ENCODE peak calls at places on chromosomes 3 and 15, in six cellular contexts. O, A, E, R, Z and B are unnamed samples.
A peak's percentile ranks its signal among the peaks of the same experiment; 100 is the strongest.

GRCh38 chr15:50017522-50017921 is 101.5 kb downstream of the ATP8B4 start:
- DNase-seq in O (no peak), A (no peak), E (no peak), R (no peak), Z (no peak), B (no peak)

GRCh38 chr15:101583284-101583683 is 68.9 kb downstream of the TM2D3 start:
- DNase-seq in O (no peak), A (no peak), E (no peak), R (no peak), Z (no peak), B (no peak)

GRCh38 chr15:45670511-45670910 is 35.7 kb downstream of the SQOR start:
- DNase-seq in O (no peak), A (no peak), E (no peak), R (no peak), Z (no peak), B (no peak)

GRCh38 chr3:57544181-57545125 is at the start of gene DNAH12:
- DNase-seq in O (peak; percentile 63), A (peak; percentile 14), E (no peak), R (peak; percentile 8), Z (peak; percentile 64), B (no peak)

GRCh38 chr3:169813757-169814517 is 1.2 kb upstream of the LRRC34 start:
- DNase-seq in O (peak; percentile 31), A (peak; percentile 75), E (no peak), R (no peak), Z (peak; percentile 33), B (no peak)

GRCh38 chr3:104629038-104629437 is 737.7 kb upstream of the ALCAM start:
- DNase-seq in O (no peak), A (no peak), E (no peak), R (no peak), Z (no peak), B (no peak)

GRCh38 chr3:2880357-2880756 is 229.8 kb downstream of the IL5RA start:
- DNase-seq in O (no peak), A (no peak), E (no peak), R (no peak), Z (no peak), B (no peak)

GRCh38 chr15:68278345-68279217 is 1.0 kb downstream of the FEM1B start:
- DNase-seq in O (peak; percentile 42), A (no peak), E (no peak), R (peak; percentile 56), Z (peak; percentile 65), B (no peak)

GRCh38 chr3:160707187-160707789 is 30.3 kb downstream of the ARL14 start:
- DNase-seq in O (peak; percentile 19), A (peak; percentile 20), E (no peak), R (peak; percentile 23), Z (peak; percentile 38), B (no peak)

GRCh38 chr3:80549173-80549572 is 781.4 kb upstream of the ROBO1 start:
- DNase-seq in O (no peak), A (no peak), E (no peak), R (no peak), Z (peak; percentile 4), B (no peak)

GRCh38 chr3:159854500-159855124 is 134.0 kb upstream of the IL12A start:
- DNase-seq in O (no peak), A (no peak), E (no peak), R (peak; percentile 42), Z (peak; percentile 3), B (no peak)

GRCh38 chr15:76330281-76330680 is 6.3 kb upstream of the ISL2 start:
- DNase-seq in O (no peak), A (peak; percentile 47), E (peak; percentile 80), R (peak; percentile 90), Z (peak; percentile 47), B (no peak)

GRCh38 chr15:40314723-40315276 is 7.1 kb upstream of the PLCB2 start:
- DNase-seq in O (no peak), A (no peak), E (no peak), R (no peak), Z (no peak), B (no peak)

GRCh38 chr3:129594907-129595390 is 11.5 kb downstream of the PLXND1 start:
- DNase-seq in O (no peak), A (no peak), E (no peak), R (no peak), Z (peak; percentile 76), B (no peak)

GRCh38 chr3:10423171-10423882 is 82.1 kb downstream of the ATP2B2 start:
- DNase-seq in O (no peak), A (no peak), E (no peak), R (no peak), Z (no peak), B (no peak)

GRCh38 chr15:67820992-67821783 is 4.1 kb upstream of the SKOR1 start:
- DNase-seq in O (peak; percentile 71), A (peak; percentile 32), E (no peak), R (no peak), Z (peak; percentile 28), B (peak; percentile 39)

GRCh38 chr3:10977864-10978510 is 14.6 kb upstream of the SLC6A1 start:
- DNase-seq in O (no peak), A (no peak), E (no peak), R (no peak), Z (no peak), B (no peak)

GRCh38 chr3:112759210-112759609 is 87.5 kb downstream of the CD200R1L start:
- DNase-seq in O (no peak), A (no peak), E (no peak), R (no peak), Z (no peak), B (no peak)

GRCh38 chr15:52702390-52702789 is 23.2 kb upstream of the ATOSA start:
- DNase-seq in O (no peak), A (no peak), E (no peak), R (no peak), Z (no peak), B (no peak)

GRCh38 chr15:89673162-89673506 is 6.0 kb downstream of the PLIN1 start:
- DNase-seq in O (no peak), A (no peak), E (no peak), R (peak; percentile 76), Z (peak; percentile 25), B (no peak)
- TF ChIP-seq CTCF in O (no peak), A (no peak), E (no peak), R (peak; percentile 50), Z (peak; percentile 60), B (no peak)

DNA sequence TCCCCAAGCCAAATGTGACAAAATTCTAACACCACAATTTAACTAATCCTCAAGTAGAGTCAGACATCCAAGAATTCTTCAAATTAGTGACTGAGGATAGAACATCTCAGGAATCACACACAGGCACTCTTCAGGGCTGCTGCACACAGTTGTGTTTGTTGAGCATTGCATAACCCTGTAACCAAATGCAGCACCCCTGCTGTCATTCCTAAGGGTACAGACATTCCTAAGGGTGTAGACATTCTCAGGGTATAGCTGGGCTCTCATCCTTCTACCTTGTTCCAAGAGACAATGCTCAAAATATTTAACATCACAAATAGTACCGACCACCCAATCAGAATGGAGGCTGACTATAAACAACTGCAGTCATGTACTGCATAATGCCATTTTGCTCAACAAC is 107.1 kb upstream of the UBE2E2 start:
- DNase-seq in O (no peak), A (no peak), E (no peak), R (no peak), Z (no peak), B (no peak)
- TF ChIP-seq EP300 in O (no peak), A (no peak), E (no peak), R (no peak), Z (no peak), B (no peak)

DNA sequence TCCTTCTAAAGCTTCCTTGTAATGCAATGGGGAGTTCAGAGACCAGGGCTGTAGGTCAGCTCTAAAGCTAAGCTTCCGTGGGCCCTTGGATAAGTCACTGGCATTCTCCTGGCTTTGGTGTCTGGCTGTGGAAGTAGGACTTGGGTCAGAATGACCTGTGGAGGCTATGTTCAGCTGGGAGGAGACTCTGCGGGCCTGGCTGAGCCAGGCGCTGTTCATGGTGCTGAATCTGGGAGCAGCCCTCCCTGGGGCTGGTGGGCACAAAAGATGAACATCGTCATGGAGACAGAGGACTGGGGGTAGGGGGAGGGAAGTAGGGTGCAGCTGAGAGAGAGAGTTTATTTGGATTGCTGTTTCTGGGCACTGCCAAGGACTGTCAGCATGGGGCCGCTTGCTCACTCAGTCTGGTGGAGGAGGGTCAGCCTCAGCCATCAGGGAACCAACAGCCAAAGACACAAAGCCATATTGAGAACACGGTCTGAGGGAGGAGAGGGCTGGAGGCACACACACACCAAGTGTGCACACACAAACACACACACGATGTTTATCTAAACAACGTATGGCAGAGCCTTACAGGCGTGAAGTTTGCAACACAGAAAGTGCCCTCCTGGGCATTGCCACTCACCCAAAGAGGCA is 120.6 kb upstream of the LINGO1 start:
- DNase-seq in O (no peak), A (no peak), E (no peak), R (no peak), Z (peak; percentile 4), B (no peak)
- TF ChIP-seq POLR2A in O (no peak), A (no peak), E (no peak), R (no peak), Z (no peak), B (no peak)

DNA sequence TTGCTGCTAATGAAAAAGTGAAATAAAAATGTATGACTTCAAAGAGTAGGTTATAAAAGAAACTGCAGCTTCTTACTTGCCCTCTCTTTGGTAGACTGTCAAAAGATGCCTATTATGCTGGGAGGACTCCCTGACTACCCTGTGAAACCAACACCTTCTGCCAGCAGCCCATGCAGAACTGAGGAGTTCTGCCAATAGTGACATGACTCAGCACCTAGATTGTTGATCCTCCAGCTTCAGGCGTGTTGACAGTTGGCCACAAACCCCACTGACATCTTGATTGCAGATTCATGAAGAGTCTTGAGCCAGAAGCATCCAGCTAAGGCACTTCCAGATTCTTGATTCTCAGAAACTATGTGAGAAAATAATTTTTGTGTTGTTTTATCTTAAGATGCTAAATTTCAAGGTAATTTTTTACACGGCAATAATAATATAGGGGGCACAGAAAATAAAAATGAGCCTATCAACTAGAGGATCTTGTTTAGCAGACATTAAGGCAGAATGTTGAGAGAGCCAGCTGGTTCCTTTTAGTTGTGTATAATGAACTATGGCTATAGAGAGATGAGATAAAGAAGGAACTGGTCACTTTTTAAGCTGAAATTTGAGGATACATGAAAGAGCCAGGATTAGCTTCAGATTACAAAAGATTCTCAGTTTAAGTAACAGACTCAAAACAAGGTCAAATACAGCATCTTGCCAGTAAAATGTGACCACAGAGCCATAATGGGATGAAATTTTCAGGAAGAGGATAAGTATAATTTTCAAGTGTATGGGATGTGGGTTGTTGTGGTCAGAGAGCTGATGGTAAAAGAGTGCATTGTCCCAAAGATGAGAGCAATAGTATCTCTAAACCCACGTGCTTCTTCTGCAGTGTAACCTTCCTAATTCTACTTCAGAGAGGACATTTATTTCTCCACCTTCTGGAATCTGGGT is 588.7 kb upstream of the CBLB start:
- DNase-seq in O (peak; percentile 26), A (no peak), E (no peak), R (peak; percentile 29), Z (no peak), B (peak; percentile 48)
- TF ChIP-seq CTCF in O (no peak), A (no peak), E (no peak), R (no peak), Z (no peak), B (no peak)